ENCODE peak calls at places on chromosomes 7 and 10, in five cellular contexts. H, I, K, F and O are unnamed samples.

GRCh38 chr10:99433378-99434020 is 3.1 kb upstream of the GOT1 start:
- DNase-seq in H (no peak), I (no peak), K (no peak), F (no peak), O (no peak)

GRCh38 chr10:51459476-51459875 is 239.9 kb downstream of the CSTF2T start:
- DNase-seq in H (no peak), I (no peak), K (no peak), F (no peak), O (no peak)

GRCh38 chr7:74042746-74043522 is 15.0 kb downstream of the ELN start:
- DNase-seq in H (no peak), I (no peak), K (no peak), F (no peak), O (no peak)

GRCh38 chr7:37713613-37714012 is 30.0 kb downstream of the GPR141 start:
- DNase-seq in H (no peak), I (no peak), K (no peak), F (no peak), O (no peak)

GRCh38 chr10:79925614-79926013 is 23.3 kb downstream of the SFTPD start:
- DNase-seq in H (no peak), I (no peak), K (no peak), F (no peak), O (no peak)

GRCh38 chr10:78184851-78185692 is 151.4 kb downstream of the RPS24 start:
- DNase-seq in H (no peak), I (no peak), K (no peak), F (no peak), O (no peak)

GRCh38 chr7:98617051-98617959 is at the start of gene NPTX2:
- DNase-seq in H (no peak), I (peak; percentile 70), K (no peak), F (no peak), O (no peak)

GRCh38 chr7:39979406-39980073 is 29.5 kb downstream of the CDK13 start:
- DNase-seq in H (no peak), I (no peak), K (no peak), F (no peak), O (no peak)

GRCh38 chr10:46232666-46233065 is 54.1 kb upstream of the ANTXRL start:
- DNase-seq in H (no peak), I (no peak), K (no peak), F (no peak), O (no peak)

GRCh38 chr7:74262639-74263398 is 8.6 kb upstream of the RFC2 start:
- DNase-seq in H (no peak), I (no peak), K (no peak), F (no peak), O (no peak)

GRCh38 chr7:44180631-44181030 is 8.6 kb downstream of the GCK start:
- DNase-seq in H (no peak), I (no peak), K (no peak), F (no peak), O (no peak)

GRCh38 chr10:96606216-96606615 is 19.4 kb upstream of the TM9SF3 start:
- DNase-seq in H (no peak), I (no peak), K (no peak), F (no peak), O (peak; percentile 71)

GRCh38 chr7:28177836-28178235 is 2.8 kb downstream of the JAZF1 start:
- DNase-seq in H (no peak), I (no peak), K (no peak), F (no peak), O (no peak)

GRCh38 chr10:78267070-78267469 is 233.4 kb downstream of the RPS24 start:
- DNase-seq in H (no peak), I (no peak), K (no peak), F (no peak), O (peak; percentile 21)

GRCh38 chr10:124700293-124701037 is 43.7 kb downstream of the FAM53B start:
- DNase-seq in H (no peak), I (no peak), K (no peak), F (no peak), O (no peak)